ENCODE peak calls at places on chromosomes 12 and 14, in eight cellular contexts. E is right atrium auricular region, D is right cardiac atrium, L is K562, F is A549, Q is GM23338, U is colonic mucosa, V is GM23248. I is an unnamed sample. For H3K4me1, the result is how much of the 10 kb centered on the place peaks cover.

GRCh38 chr14:71414631-71415403 is 507.6 kb downstream of the PCNX1 start:
- DNase-seq in V (peak), L (no peak), F (no peak), E (no peak), U (no peak), Q (no peak), D (no peak), I (no peak)

GRCh38 chr12:30806989-30807694 is 52.4 kb upstream of the CAPRIN2 start:
- DNase-seq in E (no peak), U (peak), V (peak), L (peak), Q (peak), F (peak), D (no peak), I (peak)

GRCh38 chr12:4284306-4284705 is 10.7 kb downstream of the CCND2 start:
- DNase-seq in E (peak), U (no peak), V (no peak), L (no peak), F (no peak), D (no peak), Q (no peak), I (no peak)

GRCh38 chr14:67410313-67410712 is 1.7 kb downstream of the PLEK2 start:
- DNase-seq in Q (no peak), U (peak), D (no peak), V (no peak), E (no peak), F (no peak), L (peak), I (no peak)

GRCh38 chr12:96587691-96588090 is 98.3 kb downstream of the CFAP54 start:
- DNase-seq in F (no peak), Q (no peak), L (no peak), U (no peak), V (peak), E (no peak), D (no peak), I (no peak)

GRCh38 chr12:71548906-71549305 is 109.3 kb downstream of the LGR5 start:
- DNase-seq in F (no peak), U (no peak), E (no peak), D (no peak), L (no peak), V (no peak), Q (no peak), I (no peak)

GRCh38 chr14:23094666-23095195 is at the start of gene ACIN1:
- DNase-seq in F (peak), V (peak), U (peak), Q (no peak), D (peak), E (peak), L (peak), I (peak)

GRCh38 chr14:104092931-104093365 is 7.4 kb downstream of the ASPG start:
- DNase-seq in U (peak), F (no peak), Q (no peak), V (no peak), L (no peak), E (no peak), D (peak), I (no peak)

GRCh38 chr14:24056800-24057184 is 5.0 kb downstream of the CARMIL3 start:
- DNase-seq in U (no peak), F (no peak), Q (no peak), V (no peak), D (no peak), L (no peak), E (no peak), I (no peak)

GRCh38 chr12:57893460-57894353 is 47.2 kb upstream of the CTDSP2 start:
- DNase-seq in L (peak), F (no peak), U (peak), V (peak), Q (peak), E (peak), D (peak), I (peak)

GRCh38 chr14:96195441-96196081 is 9.1 kb upstream of the BDKRB2 start:
- DNase-seq in F (peak), L (no peak), E (no peak), Q (no peak), D (no peak), V (no peak), U (no peak), I (no peak)

GRCh38 chr12:112759786-112760185 is 31.8 kb upstream of the RPH3A start:
- DNase-seq in U (no peak), E (no peak), Q (no peak), D (no peak), L (no peak), F (no peak), V (no peak), I (no peak)

GRCh38 chr14:105742531-105742848 is 216.1 kb downstream of the TMEM121 start:
- DNase-seq in V (no peak), L (no peak), F (no peak), Q (no peak), E (no peak), D (no peak), U (no peak), I (no peak)

GRCh38 chr12:127928615-127929014 is 338.4 kb upstream of the TMEM132C start:
- DNase-seq in U (no peak), L (no peak), D (no peak), F (no peak), E (no peak), V (peak), Q (no peak), I (no peak)

GRCh38 chr12:8819676-8819980 is 2.8 kb upstream of the A2ML1 start:
- DNase-seq in E (no peak), D (no peak), F (peak), U (no peak), L (peak), V (no peak), Q (peak), I (no peak)

GRCh38 chr14:60235440-60235839 is 13.6 kb upstream of the PPM1A start:
- DNase-seq in Q (no peak), V (no peak), U (no peak), E (no peak), D (no peak), F (no peak), L (no peak), I (no peak)

GRCh38 chr12:104494137-104494815 is 37.5 kb downstream of the CHST11 start:
- DNase-seq in Q (no peak), F (no peak), D (no peak), L (peak), V (peak), E (no peak), U (no peak), I (no peak)

GRCh38 chr12:101795786-101796185 is 35.0 kb downstream of the GNPTAB start:
- DNase-seq in E (no peak), F (no peak), Q (peak), U (no peak), V (no peak), L (no peak), D (no peak), I (no peak)

GRCh38 chr12:45402288-45402687 is 186.4 kb downstream of the ANO6 start:
- DNase-seq in Q (no peak), D (no peak), E (no peak), L (no peak), V (peak), U (no peak), F (no peak), I (no peak)
- H3K27ac ChIP-seq in Q (no peak), D (no peak), E (no peak), L (no peak), V (no peak), U (no peak), F (no peak), I (no peak)

GRCh38 chr14:52789118-52789517 is 2.3 kb downstream of the GNPNAT1 start:
- DNase-seq in D (no peak), L (peak), E (no peak), U (no peak), Q (no peak), F (no peak), V (peak), I (no peak)
- H3K4me1 ChIP-seq in D (under half), L (under half), E (under half), U (under half), Q (under half), F (under half), V (under half), I (under half)

GRCh38 chr14:94542811-94543449 is 18.3 kb upstream of the SERPINA4 start:
- DNase-seq in D (no peak), E (peak), Q (no peak), L (no peak), U (no peak), F (no peak), V (no peak), I (no peak)

GRCh38 chr14:94542111-94542810 is 19.0 kb upstream of the SERPINA4 start:
- DNase-seq in V (peak), L (no peak), F (no peak), Q (no peak), U (no peak), E (peak), D (no peak), I (no peak)

GRCh38 chr14:94540031-94540794 is 21.0 kb upstream of the SERPINA4 start:
- DNase-seq in F (peak), E (peak), V (peak), U (no peak), D (peak), Q (no peak), L (peak), I (no peak)

GRCh38 chr14:94543450-94544123 is 17.7 kb upstream of the SERPINA4 start:
- DNase-seq in V (no peak), F (no peak), L (no peak), D (peak), Q (peak), U (no peak), E (peak), I (peak)

DNA sequence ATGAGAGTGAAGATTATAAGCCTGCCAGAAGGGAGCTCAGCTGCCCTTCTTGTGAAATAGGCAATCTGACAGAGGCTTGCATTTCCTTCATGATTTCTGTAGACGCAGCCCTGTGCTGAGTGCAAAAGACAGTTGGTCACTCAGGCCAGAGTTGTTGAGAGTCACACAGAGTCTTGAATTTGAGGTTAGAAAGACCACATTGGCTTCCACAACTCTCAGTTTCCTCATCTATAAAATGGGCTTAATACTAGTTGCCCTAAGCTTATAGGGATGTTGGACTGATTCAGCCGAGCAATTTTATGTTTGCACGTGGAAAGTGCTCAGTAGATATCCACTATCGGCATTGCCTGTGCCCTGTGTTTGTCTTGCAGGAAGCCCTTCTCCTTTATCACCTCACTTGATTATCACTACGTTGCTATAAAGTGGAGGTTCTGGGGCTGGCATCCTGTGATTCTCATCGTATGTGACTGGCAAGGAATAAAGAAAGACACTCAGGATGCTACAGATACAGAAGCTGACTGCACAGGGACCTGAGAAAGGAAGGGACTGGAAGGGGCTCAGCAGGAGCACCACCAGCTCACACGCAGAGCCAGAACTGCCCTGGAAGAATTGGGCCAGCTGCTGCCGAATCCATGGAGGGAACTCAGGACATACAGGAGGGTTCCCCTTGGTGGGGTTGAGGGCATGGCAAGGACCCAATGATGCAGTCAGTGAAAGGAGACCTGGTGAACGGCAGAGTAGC is 19.8 kb upstream of the SERPINA4 start:
- DNase-seq in E (peak), L (no peak), F (no peak), U (no peak), Q (no peak), V (no peak), D (no peak), I (no peak)
- H3K27ac ChIP-seq in E (no peak), L (no peak), F (no peak), U (no peak), Q (no peak), V (no peak), D (no peak), I (no peak)

DNA sequence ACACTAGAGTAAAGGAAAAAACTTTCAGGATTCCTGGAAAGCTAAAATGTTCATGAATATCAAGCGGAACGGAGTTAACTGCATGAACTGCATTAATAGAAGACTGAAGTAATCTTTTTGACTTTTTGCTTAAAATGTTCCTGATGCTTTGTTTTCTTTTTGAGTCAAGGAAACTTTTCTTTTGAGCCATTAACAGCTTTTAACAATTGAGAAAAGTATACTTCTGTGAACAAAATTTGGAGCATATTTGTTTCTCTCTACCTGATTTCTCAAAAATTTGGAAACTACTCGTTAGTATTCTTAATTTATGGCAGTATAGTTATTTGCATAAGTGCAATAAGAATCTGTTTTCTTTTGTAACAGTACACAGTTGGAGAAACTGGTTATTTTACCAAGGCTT is 78.5 kb downstream of the CALM1 start:
- DNase-seq in F (no peak), Q (no peak), D (no peak), V (no peak), E (no peak), L (no peak), U (no peak), I (no peak)
- H3K4me1 ChIP-seq in F (under half), Q (under half), D (under half), V (under half), E (under half), L (under half), U (under half), I (under half)

DNA sequence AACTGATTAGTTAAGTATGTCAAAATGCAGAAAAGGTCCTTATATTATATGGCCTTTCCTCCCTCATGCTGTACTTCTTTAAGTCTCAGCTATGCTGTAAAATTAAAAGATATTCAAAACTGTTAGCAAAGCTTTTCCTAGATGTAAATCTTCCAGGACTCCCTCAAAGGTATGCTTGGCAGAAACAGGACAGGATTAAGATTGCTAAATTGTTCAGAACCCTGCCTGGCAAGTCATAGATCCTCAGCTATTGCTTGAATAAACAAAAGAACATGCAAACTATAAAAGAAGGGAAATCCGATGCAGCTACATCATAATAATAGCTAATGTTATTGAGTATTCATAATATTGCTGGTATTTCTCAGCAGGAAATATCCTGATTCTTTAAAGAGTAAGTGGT is 322.6 kb downstream of the CCDC91 start:
- DNase-seq in D (no peak), U (no peak), F (no peak), Q (no peak), V (no peak), E (no peak), L (no peak), I (no peak)
- H3K27ac ChIP-seq in D (no peak), U (no peak), F (no peak), Q (no peak), V (no peak), E (no peak), L (no peak), I (no peak)

GRCh38 chr14:69643430-69644200 is 32.2 kb downstream of the SUSD6 start:
- DNase-seq in D (no peak), U (peak), L (no peak), E (no peak), V (peak), Q (no peak), F (peak), I (peak)
- H3K4me1 ChIP-seq in D (under half), U (under half), L (under half), E (half or more), V (under half), Q (under half), F (under half), I (under half)

GRCh38 chr14:35401853-35402252 is 2.7 kb downstream of the NFKBIA start:
- DNase-seq in Q (no peak), U (no peak), D (peak), L (no peak), F (no peak), E (no peak), V (peak), I (no peak)
- H3K27ac ChIP-seq in Q (peak), U (peak), D (peak), L (no peak), F (peak), E (peak), V (no peak), I (peak)

I was measured in prostate gland.